ENCODE peak calls at places on chromosome X, in four cellular contexts. T is germinal center, C is activated gamma-delta T cell treated with Interleukin-2 at 50 U/mL for 16 hours, M is retina. V is an unnamed sample.

GRCh38 chrX:56248492-56248891 is 16.3 kb downstream of the KLF8 start:
- DNase-seq in T (peak), C (peak), M (peak), V (peak)

GRCh38 chrX:15349046-15349445 is 13.7 kb upstream of the PIGA start:
- DNase-seq in T (peak), C (no peak), M (peak), V (peak)

GRCh38 chrX:138847930-138848329 is 136.4 kb upstream of the FGF13 start:
- DNase-seq in T (no peak), C (no peak), M (no peak), V (no peak)

GRCh38 chrX:72306851-72307645 is 1.3 kb upstream of the CITED1 start:
- DNase-seq in T (peak), C (no peak), M (peak), V (peak)

GRCh38 chrX:134732676-134733075 is 74.4 kb upstream of the PLAC1 start:
- DNase-seq in T (no peak), C (no peak), M (no peak), V (no peak)

GRCh38 chrX:134542485-134542884 is 82.5 kb downstream of the HPRT1 start:
- DNase-seq in T (no peak), C (no peak), M (no peak), V (peak)

GRCh38 chrX:80648023-80648422 is 161.7 kb downstream of the BRWD3 start:
- DNase-seq in T (no peak), C (no peak), M (no peak), V (peak)

GRCh38 chrX:110678591-110678990 is 117.0 kb downstream of the CHRDL1 start:
- DNase-seq in T (no peak), C (no peak), M (peak), V (no peak)

GRCh38 chrX:102957751-102958150 is 20.7 kb downstream of the RAB40AL start:
- DNase-seq in T (no peak), C (no peak), M (no peak), V (no peak)